ENCODE peak calls at places on chromosomes 4 and X, in five cellular contexts. R is upper lobe of right lung, U is posterior cingulate gyrus, L is type B pancreatic cell, Q is osteocyte. A is an unnamed sample.

GRCh38 chr4:180539284-180539683 is 1703.9 kb upstream of the TENM3 start:
- DNase-seq in R (no peak), U (no peak), L (no peak), Q (no peak), A (no peak)

GRCh38 chr4:146675171-146675570 is 36.5 kb downstream of the POU4F2 start:
- DNase-seq in R (no peak), U (no peak), L (no peak), Q (no peak), A (no peak)

GRCh38 chr4:40000711-40001110 is 23.0 kb upstream of the PDS5A start:
- DNase-seq in R (no peak), U (no peak), L (no peak), Q (no peak), A (no peak)

GRCh38 chr4:47525154-47525819 is 40.2 kb downstream of the ATP10D start:
- DNase-seq in R (no peak), U (no peak), L (no peak), Q (no peak), A (peak)

GRCh38 chr4:19971829-19972228 is 279.9 kb upstream of the SLIT2 start:
- DNase-seq in R (no peak), U (no peak), L (no peak), Q (no peak), A (no peak)

GRCh38 chrX:49172280-49172780 is 632 bp downstream of the PLP2 start:
- DNase-seq in R (peak), U (peak), L (no peak), Q (no peak), A (no peak)

GRCh38 chr4:121148621-121149020 is 15.5 kb downstream of the TNIP3 start:
- DNase-seq in R (no peak), U (no peak), L (no peak), Q (no peak), A (no peak)

GRCh38 chrX:20269848-20270556 is 3.3 kb upstream of the RPS6KA3 start:
- DNase-seq in R (no peak), U (no peak), L (no peak), Q (no peak), A (no peak)

GRCh38 chr4:142126890-142127497 is 490.6 kb downstream of the IL15 start:
- DNase-seq in R (no peak), U (peak), L (no peak), Q (no peak), A (no peak)

GRCh38 chr4:186200436-186201409 is 9.4 kb downstream of the CYP4V2 start:
- DNase-seq in R (no peak), U (no peak), L (no peak), Q (no peak), A (no peak)

GRCh38 chrX:154750301-154751120 is at the start of gene GAB3:
- DNase-seq in R (peak), U (peak), L (no peak), Q (no peak), A (no peak)

GRCh38 chr4:38928886-38929285 is 61.3 kb downstream of the FAM114A1 start:
- DNase-seq in R (no peak), U (no peak), L (no peak), Q (no peak), A (no peak)

GRCh38 chr4:120517966-120518365 is 404.6 kb downstream of the PRDM5 start:
- DNase-seq in R (no peak), U (no peak), L (no peak), Q (no peak), A (peak)

GRCh38 chrX:155666741-155667140 is 54.0 kb upstream of the TMLHE start:
- DNase-seq in R (no peak), U (no peak), L (no peak), Q (no peak), A (no peak)

GRCh38 chr4:160414516-160414915 is 1311.6 kb downstream of the RAPGEF2 start:
- DNase-seq in R (no peak), U (no peak), L (no peak), Q (no peak), A (no peak)

GRCh38 chrX:111652719-111653118 is 28.3 kb upstream of the ALG13 start:
- DNase-seq in R (no peak), U (no peak), L (no peak), Q (no peak), A (no peak)

GRCh38 chr4:120765271-120765985 is 157.1 kb downstream of the PRDM5 start:
- DNase-seq in R (no peak), U (no peak), L (no peak), Q (no peak), A (no peak)

A was measured in hepatic stellate cell.